ENCODE peak calls at places on chromosomes 6 and 20, in four cellular contexts. O, K, M and L are unnamed samples.
A peak's percentile ranks its signal among the peaks of the same experiment; 100 is the strongest.

GRCh38 chr6:13907614-13908215 is 17.0 kb upstream of the RNF182 start:
- DNase-seq in K (no peak), M (no peak), O (no peak), L (no peak)

GRCh38 chr6:119297049-119297448 is 52.5 kb downstream of the MAN1A1 start:
- DNase-seq in M (no peak), K (no peak), O (no peak), L (no peak)

GRCh38 chr20:1577906-1578305 is 20.4 kb upstream of the SIRPD start:
- DNase-seq in O (no peak), M (no peak), K (no peak), L (no peak)

GRCh38 chr6:139027620-139028182 is 844 bp upstream of the ABRACL start:
- DNase-seq in M (no peak), O (no peak), K (no peak), L (no peak)

GRCh38 chr20:46087161-46087560 is 2.6 kb downstream of the NCOA5 start:
- DNase-seq in K (no peak), O (no peak), M (no peak), L (no peak)

GRCh38 chr6:105015482-105015881 is 58.6 kb downstream of the LIN28B start:
- DNase-seq in O (no peak), M (no peak), K (peak; percentile 3), L (peak; percentile 37)

GRCh38 chr20:309841-310644 is 12.7 kb downstream of the ZCCHC3 start:
- DNase-seq in M (peak; percentile 90), O (no peak), K (peak; percentile 99), L (peak; percentile 98)

GRCh38 chr6:7697820-7698623 is 27.9 kb upstream of the BMP6 start:
- DNase-seq in K (peak; percentile 78), O (no peak), M (no peak), L (peak; percentile 64)

GRCh38 chr20:64065973-64066341 is 3.0 kb downstream of the TCEA2 start:
- DNase-seq in K (no peak), M (no peak), O (peak; percentile 62), L (no peak)

GRCh38 chr20:45863543-45864470 is 6.4 kb downstream of the ZSWIM3 start:
- DNase-seq in M (no peak), O (no peak), K (no peak), L (no peak)

GRCh38 chr6:130240232-130240631 is 17.5 kb upstream of the SAMD3 start:
- DNase-seq in M (no peak), O (no peak), K (peak; percentile 23), L (peak; percentile 56)

GRCh38 chr20:58950603-58951002 is 30.5 kb upstream of the NELFCD start:
- DNase-seq in K (no peak), O (no peak), M (no peak), L (no peak)

GRCh38 chr6:109373333-109373732 is 8.9 kb downstream of the CD164 start:
- DNase-seq in O (no peak), K (no peak), M (no peak), L (no peak)
- H3K4me3 ChIP-seq in O (no peak overlapping the region), K (no peak overlapping the region), M (no peak overlapping the region), L (no peak overlapping the region)

GRCh38 chr6:36139431-36139830 is 9.1 kb downstream of the MAPK13 start:
- DNase-seq in K (no peak), M (no peak), O (no peak), L (no peak)
- TF ChIP-seq CTCF in K (peak; percentile 19), M (no peak), O (peak; percentile 32), L (peak; percentile 56)

DNA sequence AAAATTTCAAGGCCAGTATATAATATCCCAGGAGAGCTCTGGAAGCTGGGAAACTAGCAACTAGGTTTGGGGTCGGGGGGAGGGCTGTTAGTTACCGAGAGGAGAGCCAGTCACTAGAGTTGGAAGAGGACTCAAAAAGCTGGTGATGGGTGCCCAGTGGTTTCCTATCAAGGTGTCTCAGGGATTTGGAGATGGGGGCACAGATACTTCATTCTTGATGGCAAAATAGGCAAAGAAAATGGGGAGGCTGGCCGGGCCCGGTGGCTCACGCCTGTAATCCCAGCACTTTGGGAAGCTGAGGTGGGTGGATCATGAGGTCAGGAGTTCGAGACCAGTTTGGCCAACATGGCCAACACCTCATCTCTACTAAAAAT is 805 bp downstream of the PHF1 start:
- DNase-seq in K (no peak), M (no peak), O (no peak), L (no peak)
- H3K4me3 ChIP-seq in K (peak overlapping the region; percentile 80), M (peak overlapping the region; percentile 80), O (peak overlapping the region; percentile 77), L (peak overlapping the region; percentile 74)

GRCh38 chr6:112330071-112330876 is 16.9 kb upstream of the RFPL4B start:
- DNase-seq in M (no peak), K (no peak), O (no peak), L (peak; percentile 34)
- TF ChIP-seq CTCF in M (no peak), K (peak; percentile 30), O (no peak), L (no peak)